ENCODE peak calls at places on chromosomes 11 and 22, in five cellular contexts. C, A, M, X and G are unnamed samples.
A peak's percentile ranks its signal among the peaks of the same experiment; 100 is the strongest.

GRCh38 chr11:107849791-107850190 is 8.8 kb downstream of the SLC35F2 start:
- DNase-seq in C (no peak), A (no peak), M (no peak), X (no peak), G (no peak)

GRCh38 chr11:17686185-17686980 is 33.0 kb upstream of the MYOD1 start:
- DNase-seq in C (no peak), A (no peak), M (no peak), X (no peak), G (no peak)

GRCh38 chr11:116829525-116830183 is at the start of gene APOC3:
- DNase-seq in C (peak; percentile 37), A (no peak), M (no peak), X (no peak), G (no peak)

GRCh38 chr11:102545701-102546100 is 15.2 kb upstream of the MMP7 start:
- DNase-seq in C (no peak), A (no peak), M (no peak), X (no peak), G (no peak)

GRCh38 chr11:40293655-40294342 is 1165.7 kb downstream of the LRRC4C start:
- DNase-seq in C (peak; percentile 91), A (peak; percentile 35), M (peak; percentile 82), X (peak; percentile 45), G (peak; percentile 78)

GRCh38 chr11:16981651-16982194 is 32.5 kb downstream of the PLEKHA7 start:
- DNase-seq in C (peak; percentile 1), A (no peak), M (no peak), X (no peak), G (no peak)

GRCh38 chr11:85673422-85673821 is 8.5 kb upstream of the CREBZF start:
- DNase-seq in C (no peak), A (no peak), M (no peak), X (no peak), G (no peak)

GRCh38 chr11:74905326-74905725 is 43.6 kb downstream of the XRRA1 start:
- DNase-seq in C (no peak), A (no peak), M (no peak), X (no peak), G (no peak)

GRCh38 chr11:132332521-132332920 is 962.1 kb downstream of the NTM start:
- DNase-seq in C (no peak), A (no peak), M (no peak), X (no peak), G (no peak)

GRCh38 chr11:132022718-132023117 is 652.3 kb downstream of the NTM start:
- DNase-seq in C (peak; percentile 94), A (no peak), M (no peak), X (no peak), G (no peak)

GRCh38 chr11:27898166-27898565 is 197.9 kb upstream of the BDNF start:
- DNase-seq in C (no peak), A (no peak), M (no peak), X (no peak), G (no peak)

GRCh38 chr11:118634435-118635236 is 27.2 kb downstream of the PHLDB1 start:
- DNase-seq in C (peak; percentile 68), A (peak; percentile 86), M (no peak), X (peak; percentile 95), G (no peak)

GRCh38 chr11:1760351-1761109 is 3.2 kb downstream of the CTSD start:
- DNase-seq in C (no peak), A (peak; percentile 96), M (peak; percentile 95), X (no peak), G (no peak)

GRCh38 chr11:115112779-115113178 is 391.4 kb downstream of the CADM1 start:
- DNase-seq in C (no peak), A (no peak), M (no peak), X (no peak), G (no peak)

GRCh38 chr11:13896175-13896989 is 66.1 kb upstream of the SPON1 start:
- DNase-seq in C (no peak), A (no peak), M (no peak), X (no peak), G (no peak)

GRCh38 chr22:43848366-43849171 is 13.7 kb downstream of the SULT4A1 start:
- DNase-seq in C (peak; percentile 47), A (no peak), M (no peak), X (peak; percentile 62), G (no peak)

GRCh38 chr22:29073618-29074275 is 912 bp downstream of the KREMEN1 start:
- DNase-seq in C (peak; percentile 16), A (peak; percentile 70), M (no peak), X (peak; percentile 77), G (no peak)

GRCh38 chr11:83367745-83368144 is 81.6 kb upstream of the CCDC90B start:
- DNase-seq in C (no peak), A (no peak), M (no peak), X (no peak), G (no peak)

GRCh38 chr11:57402188-57403066 is 12.0 kb upstream of the PRG2 start:
- DNase-seq in C (peak; percentile 14), A (no peak), M (no peak), X (no peak), G (no peak)

GRCh38 chr11:107385361-107385982 is 72.2 kb downstream of the CWF19L2 start:
- DNase-seq in C (peak; percentile 43), A (no peak), M (no peak), X (no peak), G (no peak)

GRCh38 chr22:47647181-47647580 is 884.7 kb downstream of the TBC1D22A start:
- DNase-seq in C (no peak), A (no peak), M (no peak), X (no peak), G (no peak)

GRCh38 chr22:37794376-37794775 is 13.4 kb upstream of the GCAT start:
- DNase-seq in C (no peak), A (no peak), M (no peak), X (no peak), G (no peak)

GRCh38 chr22:38631724-38632123 is 24.5 kb downstream of the FAM227A start:
- DNase-seq in C (no peak), A (no peak), M (no peak), X (no peak), G (no peak)

GRCh38 chr11:104694259-104695070 is 203.8 kb downstream of the CASP12 start:
- DNase-seq in C (peak; percentile 95), A (no peak), M (no peak), X (no peak), G (no peak)

GRCh38 chr11:74069146-74070046 is 60.5 kb upstream of the UCP3 start:
- DNase-seq in C (no peak), A (no peak), M (no peak), X (no peak), G (no peak)

GRCh38 chr11:68872216-68873003 is 30.7 kb upstream of the CPT1A start:
- DNase-seq in C (peak; percentile 60), A (no peak), M (no peak), X (no peak), G (no peak)

GRCh38 chr22:20507253-20508066 is at the start of gene MED15:
- DNase-seq in C (peak; percentile 84), A (peak; percentile 93), M (peak; percentile 95), X (peak; percentile 92), G (peak; percentile 89)

GRCh38 chr11:55949330-55949729 is 13.1 kb upstream of the OR5I1 start:
- DNase-seq in C (no peak), A (no peak), M (no peak), X (no peak), G (no peak)
- TF ChIP-seq CTCF in C (no peak), A (no peak), M (no peak), X (no peak), G (no peak)

GRCh38 chr11:120139316-120140069 is 1.6 kb upstream of the TRIM29 start:
- DNase-seq in C (no peak), A (no peak), M (no peak), X (peak; percentile 12), G (peak; percentile 2)

GRCh38 chr11:120136356-120136755 is 1.6 kb downstream of the TRIM29 start:
- DNase-seq in C (no peak), A (no peak), M (no peak), X (no peak), G (no peak)

GRCh38 chr11:120137187-120137610 is 714 bp downstream of the TRIM29 start:
- DNase-seq in C (no peak), A (no peak), M (peak; percentile 26), X (peak; percentile 13), G (no peak)

GRCh38 chr11:120135838-120136237 is 2.1 kb downstream of the TRIM29 start:
- DNase-seq in C (no peak), A (no peak), M (no peak), X (peak; percentile 14), G (no peak)

DNA sequence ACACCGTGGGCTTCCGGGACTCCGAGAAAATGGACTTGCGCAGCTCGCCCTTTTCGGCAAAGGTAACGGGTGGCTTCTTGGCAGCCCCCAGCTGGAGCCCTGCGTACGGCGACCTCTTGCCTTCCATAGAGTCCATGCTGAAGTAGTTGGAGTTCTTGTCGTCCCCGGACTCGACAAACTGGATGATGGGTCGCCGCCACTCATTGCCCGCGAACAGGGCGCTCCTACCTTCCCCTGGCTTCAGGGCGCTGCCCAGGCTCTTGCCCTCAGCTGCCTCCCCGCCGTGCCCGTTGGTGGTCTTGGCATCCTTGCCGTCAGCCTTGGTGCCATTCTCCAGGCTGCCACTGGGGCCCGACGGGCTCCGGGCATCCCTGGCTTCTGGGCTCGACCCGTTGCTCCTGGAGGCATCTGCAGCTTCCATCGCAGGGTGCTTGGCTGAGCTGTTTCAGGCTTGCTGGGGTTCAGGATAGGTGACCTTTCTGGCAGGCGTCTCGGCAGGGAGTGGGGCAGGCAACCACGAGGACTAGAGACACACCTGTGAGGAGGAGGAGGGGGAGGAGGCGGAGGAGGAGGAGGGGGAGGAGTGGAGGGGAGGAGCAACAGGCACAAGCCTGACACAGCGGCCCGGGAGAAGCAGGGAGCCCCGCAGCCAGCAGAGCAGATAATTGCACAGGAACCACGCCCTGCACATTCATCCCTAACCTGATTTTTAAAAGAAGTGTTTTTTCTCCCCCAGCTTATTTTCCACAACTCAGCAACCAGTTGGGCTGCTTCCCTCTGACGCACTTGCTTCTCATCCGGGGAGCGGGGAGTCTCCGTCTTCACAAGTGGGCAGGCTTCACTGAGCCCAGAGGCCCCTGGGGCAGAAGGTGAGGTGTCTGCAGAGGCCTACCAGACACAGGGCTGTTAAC is at the start of gene TRIM29:
- DNase-seq in C (no peak), A (no peak), M (peak; percentile 28), X (peak; percentile 26), G (no peak)
- TF ChIP-seq CTCF in C (no peak), A (no peak), M (no peak), X (no peak), G (no peak)

GRCh38 chr22:45867118-45867905 is 109.7 kb downstream of the WNT7B start:
- DNase-seq in C (no peak), A (no peak), M (peak; percentile 48), X (peak; percentile 59), G (no peak)
- TF ChIP-seq CTCF in C (peak; percentile 25), A (peak; percentile 42), M (no peak), X (peak; percentile 10), G (peak; percentile 31)

GRCh38 chr11:119860561-119861094 is 131.6 kb upstream of the NECTIN1 start:
- DNase-seq in C (no peak), A (no peak), M (no peak), X (no peak), G (no peak)
- TF ChIP-seq CTCF in C (no peak), A (no peak), M (no peak), X (no peak), G (no peak)

GRCh38 chr11:43988040-43988793 is 45.8 kb downstream of the C11orf96 start:
- DNase-seq in C (peak; percentile 39), A (no peak), M (no peak), X (no peak), G (no peak)
- TF ChIP-seq CTCF in C (peak; percentile 53), A (peak; percentile 46), M (no peak), X (no peak), G (no peak)

GRCh38 chr11:43924112-43924855 is 18.2 kb upstream of the C11orf96 start:
- DNase-seq in C (no peak), A (no peak), M (no peak), X (peak; percentile 60), G (no peak)
- TF ChIP-seq CTCF in C (no peak), A (no peak), M (no peak), X (peak; percentile 7), G (no peak)